ENCODE peak calls at places on chromosomes 13 and 19, in eight cellular contexts. K is upper lobe of right lung, V is uterus, J is Calu3, I is heart left ventricle, C is endothelial cell of umbilical vein, W is neural crest cell, E is omental fat pad. Y is an unnamed sample.

GRCh38 chr13:112729408-112729807 is 39.6 kb downstream of the ATP11A start:
- DNase-seq in C (no peak), E (no peak), V (no peak), J (no peak), W (no peak), I (peak), K (peak), Y (no peak)

GRCh38 chr19:41646589-41647204 is 19.8 kb upstream of the CEACAM4 start:
- DNase-seq in W (no peak), V (no peak), J (no peak), E (no peak), K (peak), I (no peak), C (no peak), Y (no peak)

GRCh38 chr13:98508280-98509074 is 68.4 kb downstream of the STK24 start:
- DNase-seq in K (no peak), J (no peak), C (no peak), I (no peak), V (no peak), E (no peak), W (no peak), Y (no peak)

GRCh38 chr19:17751103-17751911 is at the start of gene FCHO1:
- DNase-seq in C (no peak), W (no peak), I (peak), J (no peak), V (no peak), K (peak), E (no peak), Y (peak)

GRCh38 chr13:99956473-99957349 is 14.9 kb downstream of the ZIC5 start:
- DNase-seq in C (no peak), V (no peak), K (no peak), J (no peak), I (no peak), W (no peak), E (no peak), Y (no peak)

GRCh38 chr13:77000475-77000874 is 8.6 kb downstream of the CLN5 start:
- DNase-seq in W (no peak), E (no peak), V (no peak), I (no peak), J (no peak), C (no peak), K (no peak), Y (no peak)

GRCh38 chr13:73765651-73766384 is 368.4 kb downstream of the KLF12 start:
- DNase-seq in J (peak), C (peak), K (peak), W (peak), V (peak), I (peak), E (peak), Y (peak)

GRCh38 chr13:80802946-80803345 is 462.0 kb upstream of the SPRY2 start:
- DNase-seq in V (no peak), I (no peak), K (no peak), W (no peak), E (no peak), J (no peak), C (no peak), Y (no peak)

GRCh38 chr19:10747271-10747670 is 29.4 kb downstream of the DNM2 start:
- DNase-seq in K (no peak), C (no peak), I (no peak), W (no peak), J (no peak), V (no peak), E (no peak), Y (no peak)

GRCh38 chr13:51349016-51349415 is 9.5 kb downstream of the SERPINE3 start:
- DNase-seq in C (no peak), E (no peak), J (no peak), V (no peak), I (no peak), K (no peak), W (no peak), Y (no peak)

GRCh38 chr13:23856008-23856750 is 33.0 kb downstream of the MIPEP start:
- DNase-seq in K (no peak), C (no peak), J (no peak), I (no peak), E (no peak), V (no peak), W (no peak), Y (no peak)

GRCh38 chr13:82606008-82606407 is 1276.3 kb downstream of the SLITRK1 start:
- DNase-seq in V (no peak), K (no peak), E (no peak), C (no peak), I (no peak), W (no peak), J (no peak), Y (no peak)

GRCh38 chr13:43446126-43446525 is 340.6 kb downstream of the ENOX1 start:
- DNase-seq in I (no peak), J (no peak), W (no peak), V (no peak), K (no peak), E (no peak), C (no peak), Y (no peak)

GRCh38 chr13:60018536-60018935 is 145.2 kb downstream of the DIAPH3 start:
- DNase-seq in I (no peak), J (no peak), W (no peak), C (no peak), K (no peak), V (no peak), E (no peak), Y (no peak)

GRCh38 chr13:90201198-90201597 is 1146.3 kb upstream of the MIR17HG start:
- DNase-seq in I (no peak), W (no peak), V (no peak), E (no peak), K (no peak), C (no peak), J (no peak), Y (no peak)

GRCh38 chr19:44927746-44928145 is 13.3 kb downstream of the APOC1 start:
- DNase-seq in K (no peak), W (no peak), J (no peak), V (no peak), C (no peak), E (no peak), I (no peak), Y (no peak)

DNA sequence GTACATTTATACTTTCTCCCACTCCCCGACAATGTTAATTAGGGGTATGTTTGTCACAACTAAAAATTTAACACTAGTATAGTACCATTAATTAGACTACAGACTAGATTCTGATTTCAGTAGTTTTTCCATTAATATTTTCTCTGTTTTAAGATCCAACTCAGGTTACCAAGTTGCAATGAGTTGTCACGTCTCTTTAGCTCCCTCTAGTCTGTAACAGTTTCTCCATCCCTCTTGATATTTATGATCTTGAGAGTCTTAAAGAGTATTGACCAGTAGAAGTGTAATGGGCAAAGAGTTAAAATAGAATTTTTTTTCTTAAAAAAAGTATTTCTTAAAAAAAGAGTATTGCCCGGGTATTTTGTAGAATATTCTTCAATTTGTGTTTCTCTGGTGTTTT is 598.1 kb downstream of the TBC1D4 start:
- DNase-seq in E (no peak), V (no peak), I (no peak), K (no peak), W (no peak), C (no peak), J (no peak), Y (no peak)
- TF ChIP-seq CTCF in E (no peak), V (no peak), I (no peak), K (no peak), W (no peak), C (no peak), J (no peak), Y (no peak)

GRCh38 chr13:108606424-108606823 is 23.0 kb upstream of the MYO16 start:
- DNase-seq in V (no peak), C (no peak), K (no peak), W (no peak), J (no peak), E (no peak), I (no peak), Y (no peak)

GRCh38 chr13:108615241-108615640 is 14.2 kb upstream of the MYO16 start:
- DNase-seq in K (no peak), W (no peak), E (no peak), I (no peak), C (no peak), V (no peak), J (no peak), Y (no peak)

GRCh38 chr13:108610517-108610916 is 18.9 kb upstream of the MYO16 start:
- DNase-seq in K (no peak), V (no peak), E (no peak), J (no peak), W (no peak), I (no peak), C (no peak), Y (no peak)

GRCh38 chr13:108609353-108609752 is 20.1 kb upstream of the MYO16 start:
- DNase-seq in E (no peak), C (no peak), I (no peak), V (no peak), J (no peak), K (no peak), W (no peak), Y (no peak)
- TF ChIP-seq CTCF in E (no peak), C (no peak), I (peak), V (no peak), J (no peak), K (peak), W (peak), Y (no peak)

DNA sequence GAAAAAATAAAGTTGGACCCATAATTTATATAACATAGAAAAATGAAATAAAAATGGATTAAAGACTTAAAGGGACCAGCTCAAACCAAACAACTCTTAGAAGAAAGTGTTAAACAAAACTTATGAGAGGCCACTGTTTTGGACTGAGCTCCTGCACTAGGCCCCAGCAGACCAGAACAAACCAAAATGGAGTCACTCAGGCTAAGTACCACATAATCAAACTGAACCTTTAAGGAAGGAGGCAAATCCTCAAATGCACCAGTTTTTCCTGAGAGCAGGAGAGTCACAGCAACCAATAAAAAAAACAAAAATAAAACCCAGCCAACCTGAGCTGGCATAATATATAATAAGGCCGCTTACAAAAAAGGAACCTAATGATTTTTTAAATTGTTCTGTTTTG is 10.3 kb upstream of the OR10H1 start:
- DNase-seq in C (no peak), W (no peak), E (no peak), K (no peak), V (no peak), J (no peak), I (no peak), Y (no peak)
- TF ChIP-seq CTCF in C (no peak), W (no peak), E (no peak), K (no peak), V (no peak), J (no peak), I (no peak), Y (no peak)

GRCh38 chr19:34017024-34017423 is 155.3 kb upstream of the LSM14A start:
- DNase-seq in I (no peak), E (no peak), V (no peak), W (no peak), K (no peak), J (no peak), C (no peak), Y (no peak)
- TF ChIP-seq CTCF in I (no peak), E (no peak), V (no peak), W (no peak), K (no peak), J (no peak), C (no peak), Y (no peak)

GRCh38 chr19:12983561-12984142 is 11.6 kb upstream of the NFIX start:
- DNase-seq in I (peak), V (peak), W (peak), J (peak), C (peak), E (peak), K (peak), Y (peak)
- TF ChIP-seq CTCF in I (peak), V (peak), W (peak), J (peak), C (peak), E (peak), K (peak), Y (peak)

GRCh38 chr19:31185261-31185660 is 164.0 kb downstream of the TSHZ3 start:
- DNase-seq in J (no peak), K (no peak), E (no peak), W (no peak), V (no peak), I (no peak), C (no peak), Y (no peak)
- TF ChIP-seq CTCF in J (no peak), K (no peak), E (no peak), W (no peak), V (no peak), I (no peak), C (no peak), Y (no peak)

GRCh38 chr13:70623260-70623659 is 515.0 kb upstream of the KLHL1 start:
- DNase-seq in W (no peak), K (no peak), C (peak), E (no peak), I (no peak), J (no peak), V (no peak), Y (no peak)
- TF ChIP-seq CTCF in W (peak), K (peak), C (no peak), E (no peak), I (no peak), J (no peak), V (no peak), Y (no peak)

DNA sequence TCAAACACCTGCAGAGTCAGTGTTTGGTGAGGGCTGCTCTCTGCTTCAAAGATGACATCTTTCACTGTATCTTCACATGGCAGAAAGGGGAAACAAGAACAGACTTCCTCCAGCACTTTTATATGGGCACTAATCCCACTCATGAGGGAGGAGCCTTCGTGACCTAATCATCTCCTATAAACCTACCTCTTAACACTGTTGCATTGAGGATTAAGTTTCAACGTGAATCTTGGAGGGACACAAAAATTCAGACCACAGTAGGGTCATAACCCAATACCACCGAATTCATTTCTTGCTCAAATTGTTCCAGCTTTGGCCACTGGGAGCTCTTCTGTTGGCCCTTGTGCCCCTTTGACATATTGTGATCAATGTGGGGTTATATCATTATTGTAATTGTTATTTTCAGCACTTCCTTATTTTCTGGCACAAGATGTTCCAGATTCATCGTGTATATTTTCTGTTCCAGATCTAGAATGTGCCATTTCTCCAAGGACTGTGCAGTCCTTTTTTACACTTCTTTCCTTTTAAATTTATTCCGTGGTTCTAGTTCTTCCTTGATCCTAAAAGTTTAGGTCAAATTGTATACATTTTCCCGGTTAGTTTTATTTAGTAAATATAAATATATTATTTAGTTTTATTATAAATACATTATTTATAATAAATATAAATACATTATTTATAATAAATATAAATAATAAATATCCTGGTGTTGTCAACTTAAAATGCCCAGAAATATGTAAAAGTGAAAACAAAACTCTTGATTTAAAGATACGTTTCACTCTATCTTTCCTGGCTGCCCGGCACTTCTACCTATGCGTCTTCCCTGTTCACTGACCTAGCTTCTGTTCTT is 35.5 kb upstream of the IGFL4 start:
- DNase-seq in K (no peak), E (no peak), I (no peak), V (no peak), C (no peak), J (no peak), W (no peak), Y (no peak)
- TF ChIP-seq CTCF in K (no peak), E (no peak), I (no peak), V (no peak), C (no peak), J (no peak), W (no peak), Y (no peak)